ENCODE peak calls at places on chromosomes 1 and 21, in ten cellular contexts. R, E, Q, C, B, A, W, Z, F and H are unnamed samples. For H3K79me2, H3K36me3 and H4K20me1, the result is how much of the 10 kb centered on the place peaks cover.

GRCh38 chr1:87450615-87451209 is 122.0 kb downstream of the LMO4 start:
- DNase-seq in R (peak), E (peak), Q (no peak), C (no peak), B (no peak), A (peak), W (no peak), Z (no peak), F (no peak), H (peak)

GRCh38 chr1:166884040-166884642 is 8.1 kb upstream of the TADA1 start:
- DNase-seq in R (no peak), E (no peak), Q (no peak), C (peak), B (peak), A (peak), W (no peak), Z (no peak), F (peak), H (peak)

GRCh38 chr1:47223174-47223920 is 8.7 kb downstream of the TAL1 start:
- DNase-seq in R (no peak), E (no peak), Q (no peak), C (no peak), B (no peak), A (no peak), W (no peak), Z (no peak), F (no peak), H (no peak)

GRCh38 chr1:180173952-180174351 is 19.3 kb downstream of the QSOX1 start:
- DNase-seq in R (no peak), E (no peak), Q (peak), C (no peak), B (no peak), A (no peak), W (no peak), Z (peak), F (peak), H (no peak)

GRCh38 chr1:63877816-63878215 is 104.0 kb downstream of the ROR1 start:
- DNase-seq in R (no peak), E (no peak), Q (peak), C (peak), B (no peak), A (no peak), W (peak), Z (peak), F (peak), H (no peak)

GRCh38 chr1:26378088-26378878 is 5.7 kb upstream of the ZNF683 start:
- DNase-seq in R (no peak), E (no peak), Q (peak), C (peak), B (no peak), A (no peak), W (no peak), Z (peak), F (peak), H (peak)

GRCh38 chr1:62691062-62691844 is 3.1 kb upstream of the DOCK7 start:
- DNase-seq in R (no peak), E (peak), Q (no peak), C (no peak), B (no peak), A (no peak), W (no peak), Z (no peak), F (no peak), H (peak)

GRCh38 chr1:180953291-180953747 is 40.6 kb downstream of the KIAA1614 start:
- DNase-seq in R (no peak), E (no peak), Q (no peak), C (peak), B (no peak), A (peak), W (no peak), Z (no peak), F (peak), H (no peak)

GRCh38 chr1:34744851-34745250 is 10.0 kb upstream of the GJB5 start:
- DNase-seq in R (no peak), E (no peak), Q (no peak), C (no peak), B (no peak), A (no peak), W (no peak), Z (no peak), F (no peak), H (no peak)

GRCh38 chr1:154493276-154493675 is 8.7 kb upstream of the TDRD10 start:
- DNase-seq in R (peak), E (no peak), Q (no peak), C (no peak), B (no peak), A (peak), W (no peak), Z (no peak), F (no peak), H (no peak)

GRCh38 chr1:32741417-32742131 is 39.0 kb upstream of the SYNC start:
- DNase-seq in R (no peak), E (no peak), Q (no peak), C (no peak), B (no peak), A (peak), W (no peak), Z (no peak), F (peak), H (peak)

GRCh38 chr1:29853716-29854330 is 617.5 kb downstream of the PTPRU start:
- DNase-seq in R (no peak), E (no peak), Q (no peak), C (no peak), B (no peak), A (no peak), W (no peak), Z (no peak), F (no peak), H (no peak)

GRCh38 chr1:98439471-98439870 is 222.1 kb upstream of the SNX7 start:
- DNase-seq in R (no peak), E (no peak), Q (no peak), C (no peak), B (no peak), A (no peak), W (no peak), Z (no peak), F (no peak), H (no peak)

GRCh38 chr1:50995651-50996050 is 25.6 kb downstream of the CDKN2C start:
- DNase-seq in R (no peak), E (no peak), Q (no peak), C (no peak), B (no peak), A (no peak), W (no peak), Z (no peak), F (no peak), H (no peak)

GRCh38 chr1:54577612-54578011 is 29.6 kb downstream of the ACOT11 start:
- DNase-seq in R (no peak), E (peak), Q (peak), C (no peak), B (no peak), A (no peak), W (no peak), Z (peak), F (no peak), H (peak)

GRCh38 chr21:41760411-41760810 is 6.4 kb downstream of the RIPK4 start:
- DNase-seq in R (no peak), E (no peak), Q (no peak), C (no peak), B (no peak), A (no peak), W (no peak), Z (no peak), F (no peak), H (no peak)

GRCh38 chr1:3314561-3315271 is 139.7 kb upstream of the ARHGEF16 start:
- DNase-seq in R (no peak), E (no peak), Q (peak), C (no peak), B (no peak), A (no peak), W (no peak), Z (peak), F (peak), H (peak)

GRCh38 chr1:234745844-234746797 is 136.1 kb upstream of the IRF2BP2 start:
- DNase-seq in R (no peak), E (no peak), Q (peak), C (peak), B (no peak), A (no peak), W (no peak), Z (no peak), F (peak), H (peak)

GRCh38 chr1:228900099-228900965 is 165.1 kb downstream of the RHOU start:
- DNase-seq in R (no peak), E (no peak), Q (peak), C (no peak), B (no peak), A (no peak), W (no peak), Z (peak), F (no peak), H (peak)

GRCh38 chr1:53450225-53450624 is 9.0 kb upstream of the DMRTB1 start:
- DNase-seq in R (no peak), E (no peak), Q (no peak), C (no peak), B (no peak), A (peak), W (no peak), Z (no peak), F (peak), H (no peak)

GRCh38 chr1:64895500-64895899 is 70.8 kb downstream of the JAK1 start:
- DNase-seq in R (peak), E (no peak), Q (peak), C (no peak), B (no peak), A (no peak), W (no peak), Z (no peak), F (no peak), H (no peak)

GRCh38 chr1:209607102-209607794 is 23.7 kb downstream of the CAMK1G start:
- DNase-seq in R (no peak), E (no peak), Q (peak), C (peak), B (no peak), A (no peak), W (no peak), Z (no peak), F (peak), H (peak)

GRCh38 chr1:62082456-62083363 is 111.9 kb upstream of the L1TD1 start:
- DNase-seq in R (peak), E (peak), Q (no peak), C (peak), B (no peak), A (peak), W (no peak), Z (peak), F (peak), H (peak)

GRCh38 chr1:196669693-196670092 is 17.9 kb downstream of the CFH start:
- DNase-seq in R (no peak), E (no peak), Q (no peak), C (no peak), B (no peak), A (no peak), W (no peak), Z (no peak), F (no peak), H (no peak)

GRCh38 chr1:107926436-107927080 is 38.4 kb downstream of the VAV3 start:
- DNase-seq in R (no peak), E (no peak), Q (peak), C (peak), B (no peak), A (no peak), W (no peak), Z (no peak), F (no peak), H (no peak)

GRCh38 chr1:244545511-244545910 is 84.4 kb downstream of the CATSPERE start:
- DNase-seq in R (no peak), E (no peak), Q (peak), C (no peak), B (no peak), A (no peak), W (no peak), Z (peak), F (no peak), H (no peak)

GRCh38 chr1:211355873-211356272 is 29.2 kb downstream of the TRAF5 start:
- DNase-seq in R (no peak), E (peak), Q (no peak), C (no peak), B (no peak), A (no peak), W (no peak), Z (no peak), F (no peak), H (no peak)
- H3K79me2 ChIP-seq in R (under half), E (under half), Q (under half), C (under half), B (under half), A (under half), W (under half), Z (under half), F (under half), H (under half)

GRCh38 chr21:43792406-43792805 is 3.0 kb downstream of the RRP1 start:
- DNase-seq in R (no peak), E (no peak), Q (no peak), C (no peak), B (no peak), A (no peak), W (no peak), Z (no peak), F (no peak), H (no peak)
- H3K36me3 ChIP-seq in R (half or more), E (half or more), Q (under half), C (under half), B (half or more), A (under half), W (half or more), Z (under half), F (under half), H (under half)

GRCh38 chr1:206573772-206574161 is 38.5 kb downstream of the EIF2D start:
- DNase-seq in R (no peak), E (no peak), Q (no peak), C (no peak), B (no peak), A (no peak), W (no peak), Z (no peak), F (no peak), H (no peak)
- H4K20me1 ChIP-seq in R (under half), E (under half), Q (under half), C (under half), B (under half), A (under half), W (under half), Z (under half), F (under half), H (under half)

DNA sequence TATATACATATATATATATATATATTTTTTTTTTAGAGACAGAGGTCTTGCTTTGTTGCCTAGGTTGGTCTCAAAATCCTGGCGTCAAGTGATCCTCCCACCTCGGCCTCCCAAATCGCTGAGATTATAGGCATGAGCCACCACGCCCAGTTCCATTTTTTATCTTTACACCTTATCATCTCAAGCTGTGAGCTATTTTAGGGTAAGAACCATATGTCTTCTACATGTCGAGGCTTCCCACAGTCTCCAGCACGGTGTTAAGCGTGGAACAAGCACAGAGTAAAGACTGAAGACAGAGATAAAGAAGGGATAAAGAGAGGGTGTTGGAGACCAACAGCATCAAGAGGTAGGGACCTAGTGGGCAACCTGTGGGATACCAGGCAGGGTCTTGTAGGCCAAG is 14.2 kb downstream of the ARHGEF2 start:
- DNase-seq in R (no peak), E (no peak), Q (no peak), C (no peak), B (no peak), A (no peak), W (no peak), Z (no peak), F (no peak), H (no peak)
- H3K79me2 ChIP-seq in R (under half), E (under half), Q (half or more), C (half or more), B (under half), A (under half), W (under half), Z (under half), F (half or more), H (under half)

DNA sequence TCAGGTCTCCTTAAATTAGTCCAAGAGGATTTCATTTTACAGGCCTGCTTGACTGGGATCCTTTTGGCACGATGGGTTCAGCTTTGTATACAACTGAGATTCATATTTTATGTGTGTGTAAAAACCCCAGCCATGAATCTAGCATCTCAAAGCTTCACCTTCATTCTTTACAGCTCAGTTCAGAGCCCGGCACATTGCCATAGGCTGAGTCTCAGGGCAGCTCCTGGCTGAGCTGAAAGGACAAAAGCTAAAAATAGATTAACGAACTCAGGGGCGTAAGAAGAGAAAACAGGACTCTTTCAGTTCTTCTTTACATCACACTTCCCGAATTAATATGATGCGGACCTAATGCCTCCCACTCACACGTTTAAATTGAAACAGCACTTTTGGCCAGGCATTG is 262.8 kb upstream of the PBX1 start:
- DNase-seq in R (no peak), E (no peak), Q (no peak), C (no peak), B (no peak), A (no peak), W (no peak), Z (no peak), F (no peak), H (no peak)
- H3K36me3 ChIP-seq in R (under half), E (under half), Q (under half), C (under half), B (under half), A (under half), W (under half), Z (under half), F (under half), H (under half)

DNA sequence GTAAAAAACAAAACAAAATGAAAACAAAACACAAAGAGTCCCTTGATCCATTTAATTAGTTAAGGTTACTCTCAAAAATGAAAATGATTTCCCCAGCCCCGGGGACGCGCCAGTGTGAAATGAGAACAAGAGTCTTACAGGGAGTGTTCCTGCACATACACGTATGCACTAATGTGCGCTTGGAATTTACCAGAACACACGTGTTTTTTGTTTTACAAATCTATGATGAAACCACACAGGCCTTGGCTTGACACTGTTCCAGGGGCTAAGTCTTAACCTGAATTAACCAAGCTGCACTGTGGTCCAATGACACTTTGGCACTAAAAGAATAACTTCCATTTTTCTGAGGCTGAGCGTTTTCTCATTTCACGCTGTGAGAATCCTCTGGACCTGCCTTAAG is 63.7 kb downstream of the SLC45A1 start:
- DNase-seq in R (no peak), E (no peak), Q (no peak), C (peak), B (no peak), A (no peak), W (no peak), Z (no peak), F (no peak), H (no peak)
- H4K20me1 ChIP-seq in R (half or more), E (half or more), Q (half or more), C (under half), B (under half), A (half or more), W (under half), Z (under half), F (under half), H (half or more)

GRCh38 chr1:241215683-241216082 is 141.3 kb downstream of the RGS7 start:
- DNase-seq in R (no peak), E (no peak), Q (no peak), C (no peak), B (no peak), A (no peak), W (no peak), Z (no peak), F (no peak), H (no peak)
- H3K79me2 ChIP-seq in R (under half), E (under half), Q (under half), C (under half), B (under half), A (under half), W (under half), Z (under half), F (under half), H (under half)

GRCh38 chr1:179090522-179090921 is 8.7 kb downstream of the TOR3A start:
- DNase-seq in R (no peak), E (no peak), Q (no peak), C (no peak), B (no peak), A (no peak), W (no peak), Z (no peak), F (peak), H (no peak)

GRCh38 chr1:179087665-179088064 is 5.8 kb downstream of the TOR3A start:
- DNase-seq in R (peak), E (no peak), Q (no peak), C (no peak), B (peak), A (peak), W (no peak), Z (no peak), F (peak), H (no peak)

GRCh38 chr1:179090923-179091322 is 9.1 kb downstream of the TOR3A start:
- DNase-seq in R (no peak), E (no peak), Q (no peak), C (no peak), B (no peak), A (no peak), W (no peak), Z (no peak), F (no peak), H (no peak)

GRCh38 chr1:179091691-179092165 is 9.9 kb downstream of the TOR3A start:
- DNase-seq in R (no peak), E (peak), Q (no peak), C (peak), B (no peak), A (no peak), W (no peak), Z (peak), F (peak), H (peak)

DNA sequence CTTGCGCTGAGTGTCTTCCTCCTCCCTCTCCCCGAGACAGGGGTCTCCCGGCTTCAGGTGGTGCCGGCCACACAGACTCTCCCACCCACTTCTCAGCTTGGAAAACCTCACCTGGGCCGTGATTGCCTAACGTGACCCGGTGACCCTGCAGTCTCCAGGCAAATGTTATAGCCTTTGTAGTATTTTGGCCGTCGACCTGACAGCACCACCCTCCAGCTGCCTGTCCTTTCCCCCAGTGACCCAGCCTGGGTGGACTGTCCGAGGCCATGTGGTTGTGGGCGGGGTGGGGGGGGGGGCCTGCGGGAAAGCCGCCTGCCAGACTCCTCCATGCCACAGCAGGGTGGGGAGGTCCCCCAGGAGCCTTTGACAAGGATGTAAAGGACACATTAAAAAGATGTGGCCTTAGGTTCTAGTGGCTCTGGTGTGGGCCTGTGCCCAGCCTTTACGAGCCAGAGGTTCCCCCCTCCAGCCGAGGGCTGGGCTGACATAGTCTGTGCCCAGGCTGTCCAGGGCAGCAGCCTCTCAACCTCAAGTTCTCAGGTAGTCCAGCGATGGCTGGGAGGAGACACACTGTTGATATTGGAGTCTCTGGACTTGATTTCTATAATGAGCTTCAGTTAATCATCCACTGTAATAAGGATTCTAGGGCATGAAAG is 8.1 kb downstream of the TOR3A start:
- DNase-seq in R (no peak), E (no peak), Q (no peak), C (no peak), B (no peak), A (no peak), W (no peak), Z (no peak), F (no peak), H (no peak)
- H3K36me3 ChIP-seq in R (half or more), E (under half), Q (under half), C (under half), B (under half), A (under half), W (under half), Z (under half), F (under half), H (under half)

GRCh38 chr21:42841156-42841915 is 38.0 kb downstream of the WDR4 start:
- DNase-seq in R (no peak), E (no peak), Q (no peak), C (no peak), B (no peak), A (no peak), W (no peak), Z (no peak), F (no peak), H (no peak)
- H4K20me1 ChIP-seq in R (under half), E (under half), Q (half or more), C (under half), B (under half), A (under half), W (under half), Z (under half), F (under half), H (under half)